ENCODE peak calls at places on chromosomes 5 and 9, in seven cellular contexts. Q is upper lobe of left lung, O is lower lobe of right lung, S is left ventricle myocardium inferior, U is A673, F is lung, E is prostate gland. M is an unnamed sample.

GRCh38 chr9:70486127-70486526 is 71.7 kb upstream of the KLF9 start:
- DNase-seq in E (no peak), O (no peak), S (no peak), U (no peak), Q (no peak), F (no peak), M (peak; percentile 32)

GRCh38 chr9:83336696-83337095 is 201.5 kb downstream of the FRMD3 start:
- DNase-seq in E (no peak), S (no peak), O (no peak), U (no peak), Q (no peak), F (no peak), M (no peak)

GRCh38 chr5:11497651-11498050 is 406.6 kb downstream of the CTNND2 start:
- DNase-seq in O (no peak), U (no peak), S (no peak), F (no peak), E (no peak), Q (no peak), M (no peak)

GRCh38 chr5:148569948-148570347 is 84.4 kb downstream of the HTR4 start:
- DNase-seq in Q (no peak), O (no peak), F (no peak), E (no peak), S (no peak), U (no peak), M (peak; percentile 15)

GRCh38 chr9:99399476-99399875 is 177.4 kb downstream of the SEC61B start:
- DNase-seq in F (no peak), O (no peak), E (no peak), U (no peak), Q (no peak), S (no peak), M (no peak)

GRCh38 chr5:134524826-134525686 is at the start of gene JADE2:
- DNase-seq in O (peak; percentile 83), F (peak; percentile 68), S (peak; percentile 73), U (peak; percentile 82), Q (peak; percentile 94), E (peak; percentile 77), M (peak; percentile 82)

GRCh38 chr5:78600656-78601452 is 47.7 kb downstream of the LHFPL2 start:
- DNase-seq in U (no peak), Q (no peak), E (no peak), F (no peak), S (no peak), O (no peak), M (no peak)

GRCh38 chr5:15236911-15237508 is 263.0 kb upstream of the FBXL7 start:
- DNase-seq in U (no peak), S (no peak), E (no peak), O (no peak), Q (no peak), F (no peak), M (no peak)

GRCh38 chr5:64486163-64486562 is 19.7 kb upstream of the RGS7BP start:
- DNase-seq in O (no peak), U (no peak), E (no peak), F (no peak), Q (no peak), S (no peak), M (no peak)

GRCh38 chr9:136619742-136620440 is 42.8 kb upstream of the EGFL7 start:
- DNase-seq in O (peak; percentile 94), Q (peak; percentile 91), F (peak; percentile 78), E (no peak), S (peak; percentile 67), U (no peak), M (peak; percentile 82)

DNA sequence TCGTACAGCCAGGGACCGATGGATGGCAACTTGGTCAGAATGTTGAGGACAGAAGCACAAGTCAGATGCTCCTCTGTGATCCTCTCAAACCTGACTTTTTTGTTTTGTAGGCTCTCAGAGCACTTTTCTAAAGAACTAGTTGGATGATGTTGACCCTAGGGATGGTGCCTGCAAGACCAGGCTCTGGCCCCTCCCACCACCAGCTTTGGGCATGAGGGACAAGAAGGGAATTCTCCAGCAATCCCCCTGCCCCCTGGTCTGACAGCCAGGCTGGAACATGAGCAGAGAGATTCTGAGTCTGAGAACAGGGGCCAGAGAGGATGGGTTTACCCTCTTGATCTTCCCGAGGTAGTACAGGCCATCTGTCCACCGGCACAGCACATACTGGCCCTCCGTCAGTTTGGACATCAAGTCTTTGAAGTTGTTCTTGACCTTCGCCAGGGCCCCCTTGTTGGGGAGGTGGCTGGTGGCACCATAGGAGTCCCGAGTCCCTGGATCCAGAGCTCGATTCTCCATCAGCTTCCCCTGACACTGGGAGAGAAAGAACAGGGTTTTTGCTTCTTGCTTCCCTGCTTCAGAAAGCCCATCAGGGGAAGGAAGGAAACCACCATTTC is 2.7 kb downstream of the PHF19 start:
- DNase-seq in E (no peak), U (no peak), Q (no peak), O (no peak), F (no peak), S (no peak), M (no peak)
- H3K4me1 ChIP-seq in E (no peaks in the 10 kb centered on the region), U (peaks cover 25% of the 10 kb centered on the region), Q (peaks cover 18% of the 10 kb centered on the region), O (peaks cover 16% of the 10 kb centered on the region), F (no peaks in the 10 kb centered on the region), S (peaks cover 24% of the 10 kb centered on the region), M (peaks cover 23% of the 10 kb centered on the region)

GRCh38 chr9:15570769-15571168 is 17.9 kb downstream of the CCDC171 start:
- DNase-seq in F (no peak), O (no peak), U (no peak), E (no peak), Q (no peak), S (no peak), M (no peak)
- H3K36me3 ChIP-seq in F (no peaks in the 10 kb centered on the region), O (no peaks in the 10 kb centered on the region), U (no peaks in the 10 kb centered on the region), E (no peaks in the 10 kb centered on the region), Q (no peaks in the 10 kb centered on the region), S (no peaks in the 10 kb centered on the region), M (no peaks in the 10 kb centered on the region)

DNA sequence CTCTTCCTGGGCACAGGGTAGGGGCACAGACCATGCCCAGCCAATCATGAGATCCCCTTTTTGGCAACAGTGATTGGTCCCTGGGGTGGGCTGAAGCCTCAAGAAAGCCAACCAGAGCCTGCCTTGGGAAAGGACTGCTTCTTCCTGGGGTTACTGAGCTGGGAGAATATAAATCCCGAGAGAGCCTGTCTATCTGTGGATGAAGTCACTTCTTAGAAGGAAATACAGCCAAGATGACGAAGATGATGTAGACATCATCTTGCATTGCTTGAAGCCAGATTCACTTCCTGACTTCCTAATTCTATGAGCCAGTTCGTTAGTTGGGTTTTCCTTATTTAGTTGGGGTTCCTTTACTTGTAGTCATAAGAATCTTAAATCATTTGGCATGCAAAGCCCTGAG is 50.1 kb upstream of the PWWP2A start:
- DNase-seq in S (no peak), F (no peak), E (no peak), Q (no peak), O (no peak), U (peak; percentile 60), M (no peak)
- H3K27ac ChIP-seq in S (peak overlapping the region; percentile 89), F (peak overlapping the region; percentile 32), E (no peak overlapping the region), Q (no peak overlapping the region), O (no peak overlapping the region), U (peak overlapping the region; percentile 53), M (peak overlapping the region; percentile 61)

GRCh38 chr9:130473009-130473408 is 28.2 kb downstream of the ASS1 start:
- DNase-seq in F (no peak), S (no peak), O (no peak), U (no peak), Q (no peak), E (no peak), M (no peak)

GRCh38 chr9:130472184-130472705 is 27.5 kb downstream of the ASS1 start:
- DNase-seq in S (no peak), O (no peak), E (no peak), U (no peak), F (no peak), Q (peak; percentile 73), M (no peak)

GRCh38 chr9:130470950-130471349 is 26.2 kb downstream of the ASS1 start:
- DNase-seq in Q (peak; percentile 48), F (no peak), S (no peak), O (no peak), E (no peak), U (no peak), M (no peak)

GRCh38 chr9:130470269-130470668 is 25.5 kb downstream of the ASS1 start:
- DNase-seq in U (no peak), E (no peak), F (no peak), O (no peak), Q (peak; percentile 65), S (no peak), M (no peak)

GRCh38 chr9:130471411-130472183 is 26.8 kb downstream of the ASS1 start:
- DNase-seq in U (no peak), E (no peak), F (no peak), Q (peak; percentile 51), O (no peak), S (no peak), M (no peak)
- H3K4me1 ChIP-seq in U (peaks cover 9% of the 10 kb centered on the region), E (no peaks in the 10 kb centered on the region), F (no peaks in the 10 kb centered on the region), Q (no peaks in the 10 kb centered on the region), O (no peaks in the 10 kb centered on the region), S (no peaks in the 10 kb centered on the region), M (no peaks in the 10 kb centered on the region)

GRCh38 chr9:4689013-4689412 is 9.6 kb downstream of the CDC37L1 start:
- DNase-seq in Q (no peak), S (no peak), O (no peak), E (no peak), F (no peak), U (peak; percentile 54), M (no peak)
- H3K36me3 ChIP-seq in Q (peaks cover 11% of the 10 kb centered on the region), S (peaks cover 37% of the 10 kb centered on the region), O (peaks cover 61% of the 10 kb centered on the region), E (no peaks in the 10 kb centered on the region), F (peaks cover 11% of the 10 kb centered on the region), U (peaks cover 66% of the 10 kb centered on the region), M (peaks cover 5% of the 10 kb centered on the region)

GRCh38 chr5:34497031-34497808 is 158.9 kb upstream of the RAI14 start:
- DNase-seq in U (no peak), F (no peak), E (no peak), O (no peak), S (peak; percentile 75), Q (no peak), M (peak; percentile 33)
- H3K27ac ChIP-seq in U (no peak overlapping the region), F (peak overlapping the region; percentile 28), E (no peak overlapping the region), O (no peak overlapping the region), S (peak overlapping the region; percentile 54), Q (no peak overlapping the region), M (no peak overlapping the region)

GRCh38 chr9:126233175-126233574 is 93.5 kb upstream of the MVB12B start:
- DNase-seq in F (no peak), O (no peak), Q (no peak), S (no peak), E (no peak), U (no peak), M (no peak)
- H3K4me1 ChIP-seq in F (no peaks in the 10 kb centered on the region), O (no peaks in the 10 kb centered on the region), Q (no peaks in the 10 kb centered on the region), S (no peaks in the 10 kb centered on the region), E (no peaks in the 10 kb centered on the region), U (no peaks in the 10 kb centered on the region), M (no peaks in the 10 kb centered on the region)

DNA sequence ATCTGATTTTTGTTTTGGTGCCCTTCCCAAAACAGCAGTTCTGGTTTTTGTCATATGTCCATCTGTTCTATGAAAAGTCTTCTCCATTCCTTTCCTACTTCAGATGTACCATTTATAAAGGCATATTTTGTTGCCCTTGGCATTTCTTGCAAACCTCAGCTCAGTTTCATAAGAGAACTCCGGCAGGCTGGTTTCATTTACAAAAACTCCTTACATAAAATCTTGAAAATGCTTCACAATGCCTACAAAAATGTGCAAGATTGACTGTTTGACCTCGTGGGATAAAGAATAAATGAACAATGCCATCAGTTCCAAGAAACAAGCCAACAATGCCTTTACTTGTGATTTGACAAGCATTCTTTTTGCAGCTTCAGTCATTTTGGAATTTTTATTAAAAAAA is 39.1 kb upstream of the CTNNAL1 start:
- DNase-seq in O (no peak), U (no peak), F (no peak), S (no peak), E (no peak), Q (no peak), M (no peak)
- H3K36me3 ChIP-seq in O (peaks cover 98% of the 10 kb centered on the region), U (peaks cover 72% of the 10 kb centered on the region), F (peaks cover 20% of the 10 kb centered on the region), S (peaks cover 88% of the 10 kb centered on the region), E (no peaks in the 10 kb centered on the region), Q (peaks cover 47% of the 10 kb centered on the region), M (no peaks in the 10 kb centered on the region)

M was measured in body of pancreas.